ENCODE peak calls at places on chromosome X, in five cellular contexts. K, N, F, D and Y are unnamed samples.

GRCh38 chrX:103464071-103464773 is 55.1 kb downstream of the RAB40A start:
- DNase-seq in K (peak), N (peak), F (no peak), D (peak), Y (no peak)

GRCh38 chrX:644304-645023 is 13.9 kb downstream of the SHOX start:
- DNase-seq in K (no peak), N (no peak), F (no peak), D (no peak), Y (peak)

GRCh38 chrX:66200855-66201795 is 37.1 kb downstream of the HEPH start:
- DNase-seq in K (no peak), N (peak), F (no peak), D (no peak), Y (no peak)

GRCh38 chrX:136711147-136711546 is 63.2 kb downstream of the CD40LG start:
- DNase-seq in K (no peak), N (peak), F (peak), D (peak), Y (no peak)

GRCh38 chrX:21479695-21480280 is 105.6 kb downstream of the CNKSR2 start:
- DNase-seq in K (peak), N (peak), F (no peak), D (no peak), Y (no peak)

GRCh38 chrX:1392376-1393130 is 640 bp upstream of the SLC25A6 start:
- DNase-seq in K (peak), N (peak), F (peak), D (peak), Y (peak)

GRCh38 chrX:93538575-93538974 is 134.8 kb downstream of the NAP1L3 start:
- DNase-seq in K (peak), N (no peak), F (no peak), D (no peak), Y (no peak)

GRCh38 chrX:77422886-77423648 is 24.1 kb upstream of the FGF16 start:
- DNase-seq in K (no peak), N (no peak), F (no peak), D (peak), Y (no peak)

GRCh38 chrX:138765061-138765460 is 53.5 kb upstream of the FGF13 start:
- DNase-seq in K (no peak), N (peak), F (no peak), D (no peak), Y (no peak)

GRCh38 chrX:150544222-150544787 is 24.1 kb upstream of the MTM1 start:
- DNase-seq in K (no peak), N (no peak), F (no peak), D (no peak), Y (no peak)

GRCh38 chrX:138775501-138775900 is 64.0 kb upstream of the FGF13 start:
- DNase-seq in K (peak), N (peak), F (no peak), D (no peak), Y (no peak)

GRCh38 chrX:21745756-21746155 is 12.2 kb downstream of the SMPX start:
- DNase-seq in K (peak), N (peak), F (no peak), D (peak), Y (peak)

GRCh38 chrX:100928660-100929613 is at the start of gene XKRX:
- DNase-seq in K (peak), N (no peak), F (peak), D (peak), Y (peak)

GRCh38 chrX:16774746-16775145 is 11.5 kb upstream of the TXLNG start:
- DNase-seq in K (no peak), N (no peak), F (no peak), D (no peak), Y (no peak)

GRCh38 chrX:42515939-42516338 is 262.0 kb downstream of the PPP1R2C start:
- DNase-seq in K (no peak), N (no peak), F (no peak), D (no peak), Y (no peak)

GRCh38 chrX:95427389-95427788 is 1257.3 kb upstream of the DIAPH2 start:
- DNase-seq in K (no peak), N (peak), F (no peak), D (no peak), Y (no peak)

GRCh38 chrX:74923942-74924448 is 1.3 kb downstream of the NEXMIF start:
- DNase-seq in K (peak), N (no peak), F (no peak), D (no peak), Y (peak)

GRCh38 chrX:74931214-74931613 is 6.0 kb upstream of the NEXMIF start:
- DNase-seq in K (no peak), N (no peak), F (no peak), D (no peak), Y (no peak)

GRCh38 chrX:74922922-74923321 is 2.3 kb downstream of the NEXMIF start:
- DNase-seq in K (peak), N (no peak), F (no peak), D (no peak), Y (no peak)

GRCh38 chrX:74924449-74925209 is 623 bp downstream of the NEXMIF start:
- DNase-seq in K (peak), N (no peak), F (peak), D (peak), Y (peak)

DNA sequence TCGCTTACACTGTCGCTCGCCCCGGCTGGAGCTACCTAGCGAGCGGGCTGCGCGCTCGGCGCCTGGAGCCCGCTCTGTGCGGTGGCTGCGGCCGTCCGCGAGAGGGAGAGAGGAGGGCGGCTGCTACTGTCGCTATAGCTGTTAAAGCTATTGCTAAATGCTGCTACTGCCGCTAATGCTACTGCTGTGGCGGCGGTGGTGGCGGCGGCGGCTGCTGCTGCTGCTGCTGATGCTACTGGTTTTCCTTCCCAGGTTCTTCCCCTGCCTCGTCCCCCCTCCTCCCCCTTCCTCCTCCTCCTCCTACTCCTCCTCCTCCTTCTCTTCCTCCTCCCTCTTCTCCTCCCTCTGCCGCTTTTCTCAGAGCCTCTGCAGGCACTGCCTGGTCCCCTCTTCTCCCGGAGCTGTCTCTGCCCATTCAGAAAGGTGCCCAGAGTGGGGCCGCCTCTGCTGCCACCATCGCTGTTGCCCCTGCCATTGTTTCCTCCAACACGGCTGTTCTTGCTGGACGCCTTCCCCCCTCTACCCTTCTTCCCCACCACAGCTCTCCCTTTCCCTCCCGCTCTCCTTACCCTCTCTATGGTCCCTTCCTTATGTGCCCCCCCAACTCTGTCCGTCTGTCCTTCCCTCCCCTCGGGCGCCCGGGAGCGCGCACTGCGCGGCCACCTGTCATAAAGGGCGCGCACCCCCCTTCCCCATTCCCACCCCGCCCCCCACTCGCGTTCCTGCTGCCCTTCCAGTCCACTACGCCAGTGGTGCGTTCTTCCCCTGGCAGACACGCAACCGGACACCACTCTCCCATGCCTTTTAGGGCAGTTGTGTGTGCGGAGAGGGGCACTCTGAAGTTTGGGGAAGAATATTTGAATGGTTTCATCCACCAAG is at the start of gene NEXMIF:
- DNase-seq in K (peak), N (no peak), F (peak), D (peak), Y (peak)
- TF ChIP-seq CTCF in K (peak), N (peak), F (peak), D (no peak), Y (no peak)

GRCh38 chrX:46573331-46573895 is at the start of gene CHST7:
- DNase-seq in K (peak), N (no peak), F (peak), D (peak), Y (peak)
- TF ChIP-seq CTCF in K (peak), N (peak), F (peak), D (peak), Y (no peak)

GRCh38 chrX:118000518-118000917 is 116.1 kb downstream of the KLHL13 start:
- DNase-seq in K (no peak), N (no peak), F (no peak), D (no peak), Y (no peak)

GRCh38 chrX:117996408-117996807 is 120.2 kb downstream of the KLHL13 start:
- DNase-seq in K (no peak), N (no peak), F (no peak), D (no peak), Y (no peak)

GRCh38 chrX:117998171-117998570 is 118.4 kb downstream of the KLHL13 start:
- DNase-seq in K (no peak), N (no peak), F (no peak), D (no peak), Y (no peak)

GRCh38 chrX:117995378-117995777 is 121.2 kb downstream of the KLHL13 start:
- DNase-seq in K (no peak), N (no peak), F (no peak), D (no peak), Y (no peak)

DNA sequence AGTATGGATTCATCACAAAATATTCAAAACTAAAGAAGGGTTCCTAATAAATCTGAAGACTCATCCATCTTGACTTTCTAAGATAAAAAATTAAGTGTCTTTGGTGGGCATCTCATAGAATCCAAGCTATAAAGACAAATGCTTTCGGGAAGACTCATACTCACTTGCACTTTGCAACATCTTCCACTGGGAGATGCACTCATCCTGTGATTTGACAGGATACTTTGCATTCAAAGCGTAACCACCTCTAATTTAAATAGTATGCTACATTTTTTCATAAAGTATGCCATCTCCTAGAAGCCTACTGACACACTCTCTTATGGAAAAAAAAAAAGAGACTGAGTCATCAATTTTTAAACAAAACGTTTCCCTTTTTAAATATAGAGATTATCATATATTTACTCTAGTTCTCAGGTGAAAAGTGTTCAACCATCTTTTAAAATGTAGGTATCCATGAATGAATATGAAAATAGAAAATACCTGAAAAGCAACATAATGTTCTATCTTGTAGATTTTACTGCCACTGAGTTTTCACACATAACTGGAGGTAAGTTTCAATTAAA is 119.6 kb downstream of the KLHL13 start:
- DNase-seq in K (peak), N (no peak), F (no peak), D (no peak), Y (no peak)
- TF ChIP-seq CTCF in K (peak), N (peak), F (peak), D (no peak), Y (no peak)

DNA sequence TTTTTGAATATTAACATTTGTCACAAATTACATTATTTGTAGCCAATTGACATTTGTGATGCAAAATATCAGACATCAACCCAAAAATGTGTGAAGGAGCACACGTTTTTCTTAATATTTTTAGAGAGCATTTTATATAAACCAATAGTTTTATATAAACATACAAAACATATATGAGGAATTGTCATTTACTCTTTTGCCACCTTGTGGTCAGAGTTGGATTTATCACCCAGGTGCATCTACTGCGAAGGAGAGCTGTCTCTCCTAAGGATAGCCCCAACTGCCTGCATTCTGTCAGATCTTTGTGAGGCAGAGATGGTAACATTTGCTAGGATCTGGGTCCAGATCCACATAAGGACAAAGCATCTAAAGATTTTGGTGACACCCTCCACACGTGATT is 2.5 kb upstream of the USP27X start:
- DNase-seq in K (peak), N (peak), F (no peak), D (no peak), Y (no peak)
- TF ChIP-seq CTCF in K (peak), N (peak), F (peak), D (peak), Y (peak)

GRCh38 chrX:15349046-15349445 is 13.7 kb upstream of the PIGA start:
- DNase-seq in K (peak), N (peak), F (no peak), D (peak), Y (no peak)

GRCh38 chrX:15340867-15341266 is 5.5 kb upstream of the PIGA start:
- DNase-seq in K (no peak), N (no peak), F (no peak), D (no peak), Y (no peak)

GRCh38 chrX:15343075-15343476 is 7.8 kb upstream of the PIGA start:
- DNase-seq in K (no peak), N (peak), F (no peak), D (no peak), Y (no peak)

DNA sequence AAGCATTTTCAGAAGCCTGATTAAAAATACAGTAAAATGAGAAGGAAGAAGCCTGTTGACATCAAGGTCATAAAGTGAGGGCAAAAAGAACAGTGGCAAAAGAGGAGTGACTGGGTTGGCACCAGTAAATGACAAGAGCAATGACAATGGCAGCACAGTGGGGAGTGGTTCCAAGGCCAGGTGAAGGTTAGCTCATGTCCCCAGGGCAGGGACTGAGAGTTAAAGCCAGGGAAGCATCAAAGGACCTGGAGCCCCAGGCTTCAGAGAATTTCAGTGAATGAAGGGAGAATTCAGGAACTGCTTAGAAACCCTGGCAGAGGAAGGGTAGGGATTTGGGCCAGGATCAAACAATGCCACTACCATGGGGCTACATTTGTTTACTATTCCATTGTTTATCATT is 8.8 kb upstream of the PIGA start:
- DNase-seq in K (no peak), N (no peak), F (no peak), D (no peak), Y (no peak)
- TF ChIP-seq CTCF in K (no peak), N (no peak), F (no peak), D (no peak), Y (no peak)

GRCh38 chrX:152819271-152819670 is 11.3 kb downstream of the CETN2 start:
- DNase-seq in K (no peak), N (peak), F (no peak), D (no peak), Y (no peak)

GRCh38 chrX:152814048-152814447 is 16.5 kb downstream of the CETN2 start:
- DNase-seq in K (no peak), N (no peak), F (no peak), D (no peak), Y (no peak)

GRCh38 chrX:152819732-152820131 is 10.8 kb downstream of the CETN2 start:
- DNase-seq in K (no peak), N (peak), F (no peak), D (no peak), Y (no peak)

GRCh38 chrX:152813211-152813610 is 17.3 kb downstream of the CETN2 start:
- DNase-seq in K (no peak), N (no peak), F (no peak), D (no peak), Y (no peak)

DNA sequence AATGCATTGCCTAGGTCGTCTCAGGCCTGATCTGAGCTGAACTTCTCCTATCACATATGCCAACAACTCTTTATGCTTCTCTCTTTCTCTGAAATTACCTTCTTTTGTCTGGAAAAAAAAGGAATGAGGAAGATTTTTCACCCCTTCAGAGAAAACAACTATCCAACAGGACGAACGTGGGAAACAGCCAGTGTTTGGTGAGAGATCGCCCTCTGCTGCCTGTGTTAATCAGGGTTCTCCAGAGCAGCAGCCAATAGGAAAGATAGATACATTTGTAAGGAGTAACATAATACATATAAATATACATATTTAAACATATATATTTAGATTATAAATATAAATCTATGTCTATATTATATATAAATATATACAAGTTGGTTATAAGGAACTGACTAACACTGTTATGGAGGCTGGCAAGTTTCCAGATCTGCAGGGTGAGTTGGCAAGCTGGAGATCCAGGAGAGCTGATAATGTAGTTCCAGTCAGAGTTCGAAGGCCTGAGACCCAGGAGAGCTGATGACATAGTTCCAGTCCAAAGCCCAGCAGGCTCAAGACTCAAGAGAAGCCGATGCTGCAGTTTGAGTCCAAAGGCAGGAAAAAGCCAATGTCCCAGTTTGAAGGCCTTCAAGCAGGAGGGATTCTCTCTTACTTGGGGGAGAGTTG is 13.3 kb downstream of the CETN2 start:
- DNase-seq in K (no peak), N (peak), F (no peak), D (peak), Y (no peak)
- TF ChIP-seq CTCF in K (peak), N (peak), F (peak), D (peak), Y (peak)

DNA sequence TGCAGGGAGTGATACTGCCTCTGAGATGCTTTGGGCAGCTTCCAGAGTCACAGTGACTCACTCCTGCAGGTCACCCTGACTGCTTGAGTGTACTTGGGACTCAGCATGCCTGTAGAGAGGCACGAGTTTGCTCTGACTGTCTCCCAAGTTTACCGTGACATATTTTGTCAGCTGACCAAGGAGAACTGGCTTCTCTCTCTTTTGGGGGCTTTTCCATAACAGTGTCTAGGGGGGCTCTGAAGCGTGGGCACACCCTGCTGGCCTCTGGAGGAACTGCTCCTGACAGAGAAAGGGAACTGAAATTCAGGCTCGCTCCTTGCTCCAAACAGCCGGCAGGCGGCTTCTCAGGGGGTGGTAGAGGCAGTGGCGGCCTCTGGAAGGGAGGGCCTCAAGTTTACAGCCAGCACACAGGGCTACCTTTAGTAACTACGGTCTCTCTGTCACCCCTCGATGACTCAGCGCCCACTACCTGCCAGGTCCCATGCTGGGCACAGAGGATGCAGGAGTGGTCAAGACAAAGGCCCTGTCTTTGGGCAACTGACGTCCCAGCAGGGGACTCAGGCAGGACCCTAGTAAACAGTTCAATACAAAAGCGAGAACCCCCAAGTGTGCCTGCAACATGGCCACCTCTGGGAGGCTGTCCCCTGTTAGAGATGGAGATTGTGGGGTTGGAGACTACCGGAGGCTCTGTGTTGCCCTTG is 17.8 kb downstream of the ZNF185 start:
- DNase-seq in K (peak), N (peak), F (peak), D (peak), Y (no peak)
- TF ChIP-seq CTCF in K (peak), N (peak), F (peak), D (peak), Y (peak)

GRCh38 chrX:49177338-49177833 is 5.7 kb downstream of the PLP2 start:
- DNase-seq in K (no peak), N (no peak), F (no peak), D (peak), Y (no peak)
- TF ChIP-seq CTCF in K (no peak), N (peak), F (no peak), D (no peak), Y (peak)

GRCh38 chrX:18668059-18668458 is 3.8 kb downstream of the RS1 start:
- DNase-seq in K (no peak), N (no peak), F (no peak), D (no peak), Y (no peak)

GRCh38 chrX:18668468-18668867 is 3.4 kb downstream of the RS1 start:
- DNase-seq in K (peak), N (no peak), F (no peak), D (no peak), Y (no peak)

GRCh38 chrX:18666614-18667013 is 5.3 kb downstream of the RS1 start:
- DNase-seq in K (no peak), N (no peak), F (no peak), D (no peak), Y (no peak)

GRCh38 chrX:18661273-18661672 is 10.6 kb downstream of the RS1 start:
- DNase-seq in K (no peak), N (no peak), F (no peak), D (no peak), Y (no peak)

GRCh38 chrX:18664947-18665346 is 7.0 kb downstream of the RS1 start:
- DNase-seq in K (no peak), N (no peak), F (no peak), D (no peak), Y (no peak)
- TF ChIP-seq CTCF in K (no peak), N (no peak), F (no peak), D (peak), Y (no peak)

GRCh38 chrX:41457618-41458192 is 10.6 kb downstream of the NYX start:
- DNase-seq in K (no peak), N (no peak), F (no peak), D (peak), Y (no peak)
- TF ChIP-seq CTCF in K (peak), N (no peak), F (peak), D (peak), Y (no peak)